ENCODE peak calls at places on chromosomes 6 and 20, in four cellular contexts. E, F, B and A are unnamed samples.

GRCh38 chr6:145699462-145699861 is 35.9 kb downstream of the EPM2A start:
- DNase-seq in E (no peak), F (no peak), B (no peak), A (no peak)

GRCh38 chr6:167643223-167643622 is 183.5 kb upstream of the AFDN start:
- DNase-seq in E (no peak), F (no peak), B (no peak), A (no peak)

GRCh38 chr6:42791706-42792320 is 10.0 kb downstream of the BICRAL start:
- DNase-seq in E (no peak), F (no peak), B (no peak), A (no peak)

GRCh38 chr20:3660262-3661059 is 2.7 kb downstream of the GFRA4 start:
- DNase-seq in E (no peak), F (no peak), B (no peak), A (no peak)

GRCh38 chr6:139029470-139030210 is 1.1 kb downstream of the ABRACL start:
- DNase-seq in E (peak), F (peak), B (no peak), A (peak)

GRCh38 chr6:119210596-119210995 is 132.1 kb upstream of the FAM184A start:
- DNase-seq in E (no peak), F (no peak), B (no peak), A (no peak)

GRCh38 chr6:40809627-40810026 is 222.5 kb upstream of the LRFN2 start:
- DNase-seq in E (no peak), F (no peak), B (no peak), A (no peak)

GRCh38 chr6:167119680-167120556 is 3.0 kb upstream of the CCR6 start:
- DNase-seq in E (peak), F (no peak), B (no peak), A (no peak)

GRCh38 chr6:4672772-4673171 is 103.4 kb upstream of the CDYL start:
- DNase-seq in E (no peak), F (no peak), B (no peak), A (no peak)

GRCh38 chr6:25056130-25056529 is 120.4 kb upstream of the RIPOR2 start:
- DNase-seq in E (peak), F (no peak), B (no peak), A (peak)

GRCh38 chr20:13455713-13456112 is 183.0 kb downstream of the TASP1 start:
- DNase-seq in E (no peak), F (no peak), B (no peak), A (no peak)

GRCh38 chr20:47146703-47147102 is 209.8 kb downstream of the ZMYND8 start:
- DNase-seq in E (no peak), F (peak), B (no peak), A (no peak)

GRCh38 chr20:44714701-44715494 is at the start of gene CCN5:
- DNase-seq in E (no peak), F (no peak), B (peak), A (no peak)

GRCh38 chr6:18536693-18537092 is 149.5 kb downstream of the RNF144B start:
- DNase-seq in E (no peak), F (no peak), B (no peak), A (no peak)

GRCh38 chr6:116476021-116476678 is 15.0 kb downstream of the CALHM6 start:
- DNase-seq in E (peak), F (no peak), B (no peak), A (peak)

GRCh38 chr6:139257291-139257690 is 34.5 kb downstream of the TXLNB start:
- DNase-seq in E (no peak), F (no peak), B (no peak), A (no peak)

GRCh38 chr20:14412102-14412501 is 74.7 kb upstream of the FLRT3 start:
- DNase-seq in E (no peak), F (no peak), B (no peak), A (no peak)

GRCh38 chr6:36929607-36930006 is 24.9 kb upstream of the PI16 start:
- DNase-seq in E (no peak), F (no peak), B (no peak), A (no peak)

GRCh38 chr20:63501818-63502670 is 3.2 kb upstream of the EEF1A2 start:
- DNase-seq in E (peak), F (peak), B (peak), A (peak)

GRCh38 chr6:1603708-1604346 is 5.9 kb upstream of the FOXC1 start:
- DNase-seq in E (no peak), F (peak), B (no peak), A (no peak)
- H3K4me3 ChIP-seq in E (no peak), F (peak), B (peak), A (no peak)

GRCh38 chr20:57395111-57395959 is 4.1 kb downstream of the RBM38 start:
- DNase-seq in E (no peak), F (peak), B (peak), A (no peak)
- H3K27ac ChIP-seq in E (peak), F (peak), B (peak), A (peak)

GRCh38 chr6:125611573-125612399 is 137.6 kb upstream of the HEY2 start:
- DNase-seq in E (no peak), F (peak), B (no peak), A (no peak)
- H3K4me3 ChIP-seq in E (no peak), F (peak), B (peak), A (no peak)

DNA sequence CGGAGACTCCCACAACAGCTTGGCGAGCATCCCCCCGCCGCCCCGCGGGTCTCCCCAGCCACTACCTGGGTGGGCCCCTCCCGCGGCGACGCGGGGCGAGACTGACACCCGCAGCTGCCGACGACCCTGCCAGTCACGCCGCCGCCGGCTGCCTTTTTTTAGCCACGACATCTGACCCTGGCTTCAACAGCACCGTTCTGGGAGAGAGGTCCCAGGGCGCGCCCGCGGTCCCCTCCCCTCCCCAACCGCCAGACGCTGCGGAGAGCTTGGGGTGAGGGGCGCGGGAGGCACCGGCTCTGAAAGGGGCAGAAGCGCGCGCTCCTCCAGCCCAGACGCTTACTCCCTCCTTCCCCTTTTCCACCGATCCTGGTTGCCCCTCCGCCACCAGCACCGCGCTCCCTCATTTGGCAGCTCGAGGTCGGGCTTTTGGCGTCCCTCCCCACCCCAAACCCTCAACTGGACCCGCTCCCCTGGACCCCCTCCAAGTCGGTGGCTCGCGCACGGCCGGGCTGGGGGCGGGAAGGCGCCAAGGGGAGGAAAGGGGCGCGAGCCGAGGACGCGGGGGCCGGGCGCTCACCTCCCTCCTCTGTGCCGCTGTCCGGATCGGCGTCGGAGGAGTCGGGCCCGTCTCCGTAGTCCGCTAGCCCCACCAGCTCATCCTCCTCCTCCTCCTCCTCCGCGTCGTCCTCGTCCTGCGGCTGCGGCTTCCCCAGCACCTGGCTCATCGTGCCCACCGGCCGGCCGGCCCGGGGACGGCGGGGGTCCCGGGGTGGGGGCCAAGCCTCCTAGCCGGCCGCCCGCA is 603 bp downstream of the RRAGD start:
- DNase-seq in E (peak), F (peak), B (peak), A (no peak)
- H3K27ac ChIP-seq in E (peak), F (no peak), B (peak), A (no peak)

GRCh38 chr20:10667077-10667401 is 6.8 kb downstream of the JAG1 start:
- DNase-seq in E (no peak), F (peak), B (peak), A (no peak)
- H3K4me3 ChIP-seq in E (no peak), F (no peak), B (peak), A (no peak)